ENCODE peak calls at places on chromosomes 11 and 22, in five cellular contexts. A is ACHN, L is Caco-2, R is T-helper 17 cell, E is NCI-H1417. V is an unnamed sample.
A peak's percentile ranks its signal among the peaks of the same experiment; 100 is the strongest.

GRCh38 chr22:25062378-25063095 is 110.0 kb downstream of the KIAA1671 start:
- DNase-seq in R (peak; percentile 71), A (no peak), L (no peak), E (no peak), V (peak; percentile 79)

GRCh38 chr22:20083157-20083890 is 3.3 kb downstream of the DGCR8 start:
- DNase-seq in E (no peak), A (no peak), L (no peak), R (no peak), V (no peak)

GRCh38 chr22:26362471-26362870 is 66.6 kb upstream of the ASPHD2 start:
- DNase-seq in L (no peak), R (no peak), E (no peak), A (peak; percentile 37), V (no peak)

GRCh38 chr22:34592341-34592740 is 473.6 kb upstream of the ISX start:
- DNase-seq in E (no peak), A (no peak), R (no peak), L (no peak), V (no peak)

GRCh38 chr11:74278103-74278502 is 33.3 kb downstream of the P4HA3 start:
- DNase-seq in A (no peak), E (no peak), R (no peak), L (no peak), V (no peak)

GRCh38 chr11:67631853-67632174 is 2.1 kb upstream of the NUDT8 start:
- DNase-seq in L (no peak), R (no peak), E (no peak), A (no peak), V (no peak)

GRCh38 chr11:76455331-76455730 is 10.5 kb downstream of the EMSY start:
- DNase-seq in A (no peak), L (peak; percentile 92), R (no peak), E (no peak), V (no peak)

GRCh38 chr22:31958625-31959239 is 14.4 kb downstream of the YWHAH start:
- DNase-seq in L (no peak), A (no peak), E (no peak), R (peak; percentile 59), V (peak; percentile 15)

GRCh38 chr11:113613619-113614018 is 92.5 kb downstream of the TMPRSS5 start:
- DNase-seq in E (no peak), R (no peak), A (no peak), L (no peak), V (no peak)

GRCh38 chr11:134543144-134544044 is 131.4 kb upstream of the B3GAT1 start:
- DNase-seq in L (no peak), E (no peak), A (no peak), R (no peak), V (no peak)

GRCh38 chr11:104148074-104148473 is 15.9 kb downstream of the PDGFD start:
- DNase-seq in A (no peak), L (no peak), R (no peak), E (no peak), V (no peak)

GRCh38 chr11:17581732-17582053 is 34.6 kb downstream of the OTOG start:
- DNase-seq in R (no peak), E (no peak), L (no peak), A (no peak), V (no peak)

GRCh38 chr11:554824-555499 is 5.6 kb downstream of the LMNTD2 start:
- DNase-seq in E (peak; percentile 86), R (peak; percentile 76), A (peak; percentile 72), L (peak; percentile 82), V (peak; percentile 72)

GRCh38 chr11:125075900-125076317 is 12.8 kb downstream of the SLC37A2 start:
- DNase-seq in L (peak; percentile 31), E (no peak), A (no peak), R (no peak), V (no peak)

GRCh38 chr11:84089072-84090057 is 803.2 kb upstream of the CCDC90B start:
- DNase-seq in L (no peak), R (no peak), E (peak; percentile 80), A (no peak), V (no peak)

GRCh38 chr22:29129644-29130201 is 56.9 kb downstream of the KREMEN1 start:
- DNase-seq in E (no peak), R (no peak), A (no peak), L (no peak), V (no peak)

GRCh38 chr11:86101493-86101892 is 32.6 kb upstream of the PICALM start:
- DNase-seq in R (no peak), L (no peak), A (no peak), E (no peak), V (no peak)

GRCh38 chr11:75165721-75166120 is 14.8 kb downstream of the SLCO2B1 start:
- DNase-seq in E (no peak), L (no peak), A (no peak), R (no peak), V (no peak)

GRCh38 chr11:1557904-1558831 is 13.9 kb downstream of the DUSP8 start:
- DNase-seq in L (no peak), R (no peak), A (peak; percentile 81), E (no peak), V (no peak)

GRCh38 chr11:29224739-29225384 is 792.0 kb downstream of the KCNA4 start:
- DNase-seq in A (no peak), R (no peak), L (peak; percentile 25), E (no peak), V (no peak)

GRCh38 chr11:34206598-34207300 is 101.3 kb downstream of the NAT10 start:
- DNase-seq in E (no peak), A (no peak), L (no peak), R (no peak), V (no peak)

GRCh38 chr11:122671270-122671906 is 15.9 kb downstream of the UBASH3B start:
- DNase-seq in E (no peak), A (no peak), R (no peak), L (no peak), V (no peak)

GRCh38 chr11:17831883-17832282 is 97.3 kb downstream of the KCNC1 start:
- DNase-seq in A (no peak), R (no peak), L (no peak), E (no peak), V (no peak)

GRCh38 chr11:8282621-8283509 is 19.2 kb upstream of the LMO1 start:
- DNase-seq in E (no peak), L (no peak), R (no peak), A (no peak), V (no peak)

GRCh38 chr22:25346859-25347751 is 127.7 kb downstream of the CRYBB2 start:
- DNase-seq in A (no peak), L (no peak), E (no peak), R (no peak), V (no peak)

V was measured in T follicular helper cell.